ENCODE peak calls at places on chromosomes 3 and 15, in five cellular contexts. I is GM06990; T is stimulated activated CD4-positive, alpha-beta T cell treated with anti-CD3 and anti-CD28 coated beads, Interleukin-12 subunit alpha, Interleukin-12 subunit beta, amount 100 ng/mL, for 48 hours; D is left cardiac atrium; E is C1 segment of cervical spinal cord. O is an unnamed sample.

GRCh38 chr3:81242871-81243270 is 518.6 kb downstream of the GBE1 start:
- DNase-seq in I (no peak), T (no peak), D (no peak), E (no peak), O (no peak)

GRCh38 chr3:58048301-58048700 is 40.1 kb downstream of the FLNB start:
- DNase-seq in I (no peak), T (no peak), D (peak; percentile 72), E (no peak), O (no peak)

GRCh38 chr3:98521897-98522537 is 685 bp downstream of the CLDND1 start:
- DNase-seq in I (no peak), T (peak; percentile 49), D (peak; percentile 36), E (peak; percentile 33), O (no peak)

GRCh38 chr3:185332026-185332735 is 30.8 kb upstream of the MAP3K13 start:
- DNase-seq in I (peak; percentile 67), T (no peak), D (no peak), E (no peak), O (no peak)

GRCh38 chr3:172859035-172859434 is 108.5 kb downstream of the ECT2 start:
- DNase-seq in I (no peak), T (no peak), D (no peak), E (no peak), O (no peak)

GRCh38 chr3:31132132-31132769 is 237.8 kb upstream of the GADL1 start:
- DNase-seq in I (no peak), T (no peak), D (no peak), E (no peak), O (no peak)

GRCh38 chr3:46335546-46335945 is 18.4 kb upstream of the CCR2 start:
- DNase-seq in I (no peak), T (no peak), D (no peak), E (no peak), O (no peak)

GRCh38 chr15:66292261-66293084 is 895 bp upstream of the DIS3L start:
- DNase-seq in I (no peak), T (no peak), D (no peak), E (no peak), O (no peak)

GRCh38 chr3:155217591-155217990 is 75.9 kb downstream of the STRIT1 start:
- DNase-seq in I (no peak), T (no peak), D (no peak), E (no peak), O (no peak)

GRCh38 chr3:22399566-22399965 is 648.6 kb upstream of the ZNF385D start:
- DNase-seq in I (no peak), T (no peak), D (no peak), E (no peak), O (no peak)

GRCh38 chr15:51846463-51847230 is 17.2 kb downstream of the TMOD3 start:
- DNase-seq in I (no peak), T (no peak), D (no peak), E (no peak), O (no peak)

GRCh38 chr3:119969759-119970158 is 124.5 kb downstream of the GSK3B start:
- DNase-seq in I (no peak), T (no peak), D (no peak), E (no peak), O (no peak)

GRCh38 chr3:111480091-111480490 is 61.9 kb upstream of the CD96 start:
- DNase-seq in I (no peak), T (no peak), D (no peak), E (no peak), O (no peak)

O was measured in hypothalamus.